ENCODE peak calls at places on chromosomes 16 and 17, in eight cellular contexts. O is KBM-7, Q is nucleus accumbens, U is NCI-H187, L is hypothalamus, V is fibroblast of pulmonary artery, W is substantia nigra, Z is gastrocnemius medialis. M is an unnamed sample.
A peak's percentile ranks its signal among the peaks of the same experiment; 100 is the strongest.

GRCh38 chr17:61407211-61407911 is 7.7 kb downstream of the TBX2 start:
- DNase-seq in Z (no peak), V (no peak), U (no peak), L (no peak), O (no peak), W (no peak), Q (no peak), M (no peak)

GRCh38 chr16:88413631-88414030 is 30.9 kb downstream of the ZNF469 start:
- DNase-seq in U (no peak), O (no peak), Z (no peak), V (no peak), W (no peak), Q (no peak), L (no peak), M (no peak)

GRCh38 chr17:17495448-17496188 is 577 bp downstream of the RASD1 start:
- DNase-seq in O (no peak), Z (no peak), V (peak; percentile 27), L (no peak), W (no peak), Q (no peak), U (no peak), M (peak; percentile 21)

GRCh38 chr16:27439273-27440018 is 37.5 kb downstream of the IL21R start:
- DNase-seq in O (no peak), W (no peak), Q (no peak), L (no peak), Z (no peak), V (no peak), U (no peak), M (no peak)

GRCh38 chr16:72983728-72984350 is 64.1 kb downstream of the ZFHX3 start:
- DNase-seq in Q (no peak), V (no peak), W (no peak), U (no peak), L (no peak), O (no peak), Z (no peak), M (no peak)

GRCh38 chr17:9350083-9350482 is 225.5 kb downstream of the STX8 start:
- DNase-seq in W (no peak), V (peak; percentile 91), Z (no peak), U (no peak), Q (no peak), L (no peak), O (no peak), M (peak; percentile 97)

GRCh38 chr16:69085032-69085695 is 20.3 kb upstream of the HAS3 start:
- DNase-seq in O (no peak), L (no peak), V (no peak), Q (no peak), U (no peak), Z (no peak), W (no peak), M (no peak)

GRCh38 chr17:70169707-70170597 is 620 bp downstream of the KCNJ2 start:
- DNase-seq in O (no peak), Z (peak; percentile 59), Q (no peak), W (no peak), L (no peak), U (no peak), V (peak; percentile 31), M (peak; percentile 72)

GRCh38 chr16:89401205-89401604 is 89.2 kb downstream of the ANKRD11 start:
- DNase-seq in O (no peak), U (no peak), Z (no peak), V (no peak), Q (no peak), W (no peak), L (no peak), M (no peak)

GRCh38 chr16:23464196-23464595 is 11.2 kb upstream of the COG7 start:
- DNase-seq in W (peak; percentile 53), Q (peak; percentile 15), V (no peak), O (no peak), U (no peak), Z (no peak), L (peak; percentile 37), M (no peak)

GRCh38 chr17:60077226-60077625 is 1.5 kb downstream of the HEATR6 start:
- DNase-seq in Z (no peak), O (no peak), U (no peak), Q (no peak), L (no peak), W (no peak), V (peak; percentile 24), M (no peak)

GRCh38 chr16:27408602-27409031 is 6.6 kb downstream of the IL21R start:
- DNase-seq in Q (no peak), O (peak; percentile 51), Z (no peak), U (no peak), L (no peak), V (no peak), W (no peak), M (no peak)

GRCh38 chr17:61805399-61805798 is 57.9 kb downstream of the BRIP1 start:
- DNase-seq in V (peak; percentile 36), Q (no peak), U (no peak), W (no peak), O (no peak), L (no peak), Z (no peak), M (peak; percentile 60)

GRCh38 chr17:51580869-51581268 is 320.5 kb downstream of the UTP18 start:
- DNase-seq in W (no peak), Q (no peak), V (no peak), Z (no peak), U (no peak), O (peak; percentile 55), L (no peak), M (no peak)

GRCh38 chr17:47896672-47897490 is 845 bp downstream of the SP2 start:
- DNase-seq in Q (no peak), Z (no peak), L (no peak), W (no peak), O (peak; percentile 9), U (no peak), V (peak; percentile 17), M (peak; percentile 21)

M was measured in amniotic epithelial cell.